ENCODE peak calls at places on chromosomes 3 and 15, in eight cellular contexts. M is NT2/D1; P is ovary; I is tibial artery; Z is body of pancreas; U is CD8-positive, alpha-beta T cell; D is SJCRH30; N is SK-N-SH. H is an unnamed sample.
A peak's percentile ranks its signal among the peaks of the same experiment; 100 is the strongest.

GRCh38 chr15:96321422-96322391 is 8.8 kb upstream of the NR2F2 start:
- DNase-seq in I (peak; percentile 29), D (no peak), U (no peak), Z (peak; percentile 16), P (peak; percentile 72), N (no peak), M (no peak), H (no peak)

GRCh38 chr3:17175187-17175839 is 290.6 kb downstream of the PLCL2 start:
- DNase-seq in I (no peak), D (no peak), N (no peak), Z (no peak), P (no peak), U (no peak), M (no peak), H (no peak)

GRCh38 chr3:134249442-134249841 is 1.2 kb downstream of the RYK start:
- DNase-seq in P (no peak), N (no peak), D (no peak), U (no peak), M (no peak), Z (no peak), I (no peak), H (no peak)

GRCh38 chr3:32502944-32503286 is 263 bp upstream of the CMTM6 start:
- DNase-seq in M (no peak), Z (no peak), P (no peak), N (no peak), I (no peak), U (no peak), D (no peak), H (no peak)

GRCh38 chr3:130963878-130964277 is 62.7 kb downstream of the ASTE1 start:
- DNase-seq in N (no peak), M (peak; percentile 11), U (no peak), I (no peak), Z (no peak), D (peak; percentile 59), P (no peak), H (no peak)

GRCh38 chr15:38176155-38176554 is 76.5 kb upstream of the SPRED1 start:
- DNase-seq in P (no peak), M (no peak), N (no peak), D (no peak), U (no peak), Z (no peak), I (no peak), H (no peak)

GRCh38 chr15:69523010-69524001 is 70.7 kb downstream of the RPLP1 start:
- DNase-seq in D (peak; percentile 97), Z (peak; percentile 81), P (peak; percentile 69), U (peak; percentile 78), M (peak; percentile 63), I (peak; percentile 78), N (peak; percentile 76), H (no peak)

GRCh38 chr15:99059010-99059981 is 45.6 kb upstream of the SYNM start:
- DNase-seq in Z (peak; percentile 57), I (peak; percentile 73), M (peak; percentile 80), U (peak; percentile 65), D (peak; percentile 90), N (peak; percentile 93), P (peak; percentile 88), H (peak; percentile 50)

GRCh38 chr15:91790826-91791225 is 62.7 kb upstream of the SLCO3A1 start:
- DNase-seq in D (no peak), Z (no peak), M (no peak), N (no peak), I (peak; percentile 42), P (no peak), U (no peak), H (no peak)

DNA sequence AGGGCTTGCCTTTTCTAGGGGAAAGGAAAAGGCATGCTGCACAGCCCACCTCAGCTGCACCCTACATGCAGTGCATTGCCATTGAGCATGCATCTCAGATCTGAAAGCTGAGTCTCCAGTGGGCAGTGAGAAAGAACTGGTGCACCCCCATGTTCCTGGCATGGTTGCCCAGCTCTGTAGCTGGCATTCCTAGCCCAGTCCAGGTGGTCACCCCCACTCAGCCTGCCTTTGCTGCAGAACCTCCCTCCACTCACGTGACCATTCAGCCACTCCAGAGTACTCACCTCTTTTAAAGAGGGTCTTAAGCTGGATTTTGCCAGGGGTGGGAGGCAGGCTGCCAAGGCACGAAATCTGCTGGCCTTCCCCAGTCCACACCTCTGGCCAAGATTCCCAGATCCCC is 208.6 kb upstream of the TOPAZ1 start:
- DNase-seq in Z (no peak), N (no peak), U (no peak), M (no peak), D (no peak), P (no peak), I (no peak), H (no peak)
- H3K4me1 ChIP-seq in Z (no peaks in the 10 kb centered on the region), N (no peaks in the 10 kb centered on the region), U (no peaks in the 10 kb centered on the region), M (no peaks in the 10 kb centered on the region), D (no peaks in the 10 kb centered on the region), P (no peaks in the 10 kb centered on the region), I (no peaks in the 10 kb centered on the region), H (no peaks in the 10 kb centered on the region)

GRCh38 chr3:83189634-83190033 is 1428.2 kb upstream of the GBE1 start:
- DNase-seq in U (no peak), Z (no peak), P (no peak), M (no peak), I (no peak), D (no peak), N (no peak), H (no peak)
- H3K4me3 ChIP-seq in U (no peak overlapping the region), Z (no peak overlapping the region), P (no peak overlapping the region), M (no peak overlapping the region), I (no peak overlapping the region), D (no peak overlapping the region), N (no peak overlapping the region), H (no peak overlapping the region)

DNA sequence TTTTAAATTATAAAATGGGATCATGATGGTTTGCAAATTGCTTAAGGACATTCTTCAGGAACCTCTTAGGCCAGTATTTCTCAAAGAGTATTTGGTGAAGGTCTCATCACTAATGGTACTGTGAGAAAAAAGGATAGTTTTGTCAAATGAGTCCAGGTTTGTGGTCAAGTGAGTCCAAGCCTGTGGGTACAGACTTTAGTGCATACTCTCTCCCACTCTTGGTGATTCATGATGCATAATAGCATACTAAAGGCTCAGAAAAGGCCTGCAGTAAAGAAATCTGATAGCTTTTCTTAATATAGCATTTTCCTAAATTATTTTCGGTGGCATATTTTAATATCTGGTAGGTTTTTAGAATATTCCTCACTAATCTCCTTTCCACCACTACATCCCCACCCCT is 20.0 kb downstream of the BOC start:
- DNase-seq in D (peak; percentile 60), U (no peak), I (no peak), Z (no peak), M (no peak), N (no peak), P (no peak), H (no peak)
- H3K4me1 ChIP-seq in D (peaks cover 82% of the 10 kb centered on the region), U (no peaks in the 10 kb centered on the region), I (no peaks in the 10 kb centered on the region), Z (peaks cover 9% of the 10 kb centered on the region), M (peaks cover 7% of the 10 kb centered on the region), N (peaks cover 33% of the 10 kb centered on the region), P (peaks cover 13% of the 10 kb centered on the region), H (peaks cover 9% of the 10 kb centered on the region)

GRCh38 chr3:8931342-8931741 is 31.9 kb downstream of the RAD18 start:
- DNase-seq in Z (no peak), M (no peak), P (no peak), N (peak; percentile 20), I (no peak), D (no peak), U (no peak), H (no peak)
- H3K4me3 ChIP-seq in Z (no peak overlapping the region), M (no peak overlapping the region), P (no peak overlapping the region), N (no peak overlapping the region), I (no peak overlapping the region), D (no peak overlapping the region), U (no peak overlapping the region), H (no peak overlapping the region)

GRCh38 chr3:11629716-11630115 is 14.0 kb downstream of the VGLL4 start:
- DNase-seq in D (no peak), M (no peak), U (no peak), Z (no peak), N (no peak), I (no peak), P (no peak), H (no peak)

GRCh38 chr3:11632966-11633365 is 10.7 kb downstream of the VGLL4 start:
- DNase-seq in N (no peak), P (no peak), D (no peak), M (no peak), U (no peak), Z (no peak), I (no peak), H (no peak)

GRCh38 chr3:11634081-11634635 is 9.6 kb downstream of the VGLL4 start:
- DNase-seq in I (no peak), P (no peak), U (no peak), M (no peak), N (no peak), Z (no peak), D (no peak), H (no peak)

GRCh38 chr3:11632564-11632963 is 11.2 kb downstream of the VGLL4 start:
- DNase-seq in Z (no peak), P (no peak), N (no peak), M (no peak), D (no peak), U (no peak), I (no peak), H (no peak)

GRCh38 chr3:11631822-11632221 is 11.9 kb downstream of the VGLL4 start:
- DNase-seq in Z (no peak), M (no peak), D (peak; percentile 54), N (no peak), U (no peak), I (no peak), P (no peak), H (no peak)
- H3K4me1 ChIP-seq in Z (peaks cover 43% of the 10 kb centered on the region), M (no peaks in the 10 kb centered on the region), D (peaks cover 40% of the 10 kb centered on the region), N (peaks cover 18% of the 10 kb centered on the region), U (peaks cover 26% of the 10 kb centered on the region), I (peaks cover 20% of the 10 kb centered on the region), P (peaks cover 38% of the 10 kb centered on the region), H (peaks cover 48% of the 10 kb centered on the region)

GRCh38 chr15:55741592-55742497 is 1.1 kb downstream of the PRTG start:
- DNase-seq in P (peak; percentile 34), D (peak; percentile 73), M (no peak), I (no peak), U (no peak), Z (no peak), N (peak; percentile 52), H (no peak)

GRCh38 chr15:55739641-55740040 is 3.3 kb downstream of the PRTG start:
- DNase-seq in D (no peak), Z (no peak), I (no peak), U (no peak), M (no peak), P (no peak), N (no peak), H (no peak)

GRCh38 chr15:55740479-55740878 is 2.5 kb downstream of the PRTG start:
- DNase-seq in N (no peak), I (no peak), P (no peak), U (no peak), M (no peak), D (peak; percentile 47), Z (no peak), H (no peak)

GRCh38 chr15:55742498-55742926 is 440 bp downstream of the PRTG start:
- DNase-seq in I (no peak), P (peak; percentile 56), U (no peak), D (no peak), M (no peak), Z (peak; percentile 6), N (no peak), H (no peak)

GRCh38 chr15:55740981-55741591 is 1.9 kb downstream of the PRTG start:
- DNase-seq in Z (no peak), P (no peak), D (peak; percentile 76), U (no peak), I (no peak), M (no peak), N (no peak), H (no peak)
- H3K4me3 ChIP-seq in Z (no peak overlapping the region), P (peak overlapping the region; percentile 93), D (peak overlapping the region; percentile 90), U (no peak overlapping the region), I (no peak overlapping the region), M (peak overlapping the region; percentile 65), N (peak overlapping the region; percentile 91), H (peak overlapping the region; percentile 97)

GRCh38 chr3:61877359-61877770 is 316.0 kb downstream of the PTPRG start:
- DNase-seq in Z (no peak), N (no peak), D (peak; percentile 41), I (no peak), P (no peak), M (no peak), U (no peak), H (no peak)
- H3K4me1 ChIP-seq in Z (peaks cover 12% of the 10 kb centered on the region), N (no peaks in the 10 kb centered on the region), D (peaks cover 8% of the 10 kb centered on the region), I (peaks cover 33% of the 10 kb centered on the region), P (peaks cover 7% of the 10 kb centered on the region), M (peaks cover 4% of the 10 kb centered on the region), U (no peaks in the 10 kb centered on the region), H (peaks cover 45% of the 10 kb centered on the region)